ENCODE peak calls at places on chromosomes 16 and 17, in nine cellular contexts. X is psoas muscle, O is prostate gland, A is thoracic aorta, W is GM23338, Q is upper lobe of right lung, M is kidney epithelial cell, Y is bronchial epithelial cell, G is lower leg skin. Z is an unnamed sample.

GRCh38 chr17:82600731-82601446 is 47.4 kb downstream of the WDR45B start:
- DNase-seq in X (no peak), O (no peak), A (no peak), W (no peak), Q (no peak), M (no peak), Y (no peak), G (no peak), Z (no peak)

GRCh38 chr16:23337836-23338550 is 35.9 kb downstream of the SCNN1B start:
- DNase-seq in X (no peak), O (no peak), A (no peak), W (no peak), Q (peak), M (no peak), Y (no peak), G (no peak), Z (no peak)

GRCh38 chr16:88384222-88385111 is 1.7 kb downstream of the ZNF469 start:
- DNase-seq in X (peak), O (no peak), A (no peak), W (no peak), Q (peak), M (no peak), Y (no peak), G (no peak), Z (no peak)

GRCh38 chr17:4004517-4005295 is 40.5 kb upstream of the ATP2A3 start:
- DNase-seq in X (peak), O (peak), A (no peak), W (peak), Q (peak), M (no peak), Y (peak), G (no peak), Z (no peak)

GRCh38 chr16:81493755-81494433 is 49.3 kb downstream of the CMIP start:
- DNase-seq in X (peak), O (peak), A (no peak), W (no peak), Q (no peak), M (peak), Y (peak), G (peak), Z (no peak)

GRCh38 chr16:87380875-87381274 is 2.7 kb downstream of the FBXO31 start:
- DNase-seq in X (no peak), O (no peak), A (no peak), W (no peak), Q (no peak), M (no peak), Y (no peak), G (no peak), Z (no peak)

GRCh38 chr17:36665417-36665816 is 64.0 kb downstream of the MRM1 start:
- DNase-seq in X (no peak), O (no peak), A (no peak), W (no peak), Q (no peak), M (no peak), Y (peak), G (no peak), Z (no peak)

GRCh38 chr16:24800586-24800985 is 45.2 kb upstream of the SLC5A11 start:
- DNase-seq in X (no peak), O (no peak), A (no peak), W (peak), Q (no peak), M (peak), Y (peak), G (no peak), Z (no peak)

GRCh38 chr17:42345396-42346078 is 42.7 kb downstream of the STAT3 start:
- DNase-seq in X (no peak), O (no peak), A (no peak), W (no peak), Q (peak), M (no peak), Y (no peak), G (no peak), Z (no peak)

GRCh38 chr16:87391324-87391949 is 699 bp upstream of the MAP1LC3B start:
- DNase-seq in X (peak), O (no peak), A (no peak), W (peak), Q (peak), M (no peak), Y (no peak), G (peak), Z (peak)

DNA sequence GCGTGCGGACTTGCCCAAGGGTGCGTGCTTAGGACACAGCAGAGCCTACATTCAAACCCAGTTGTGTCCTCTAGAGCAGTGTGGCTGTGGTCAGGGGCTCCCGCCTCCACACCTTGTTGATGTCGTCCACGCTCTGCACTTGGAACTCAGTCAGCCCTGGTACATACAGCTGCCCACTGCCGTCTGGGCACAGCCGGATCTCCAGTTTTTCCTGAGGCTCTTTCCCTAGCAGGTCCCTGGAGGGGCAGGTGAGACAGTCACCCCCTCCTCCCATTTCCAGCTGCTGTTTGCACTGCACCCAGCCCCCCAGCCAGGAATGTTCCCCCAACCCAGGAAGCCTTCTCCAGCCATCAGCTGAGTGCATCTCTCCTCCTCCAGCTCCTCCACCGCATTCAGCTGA is 25.7 kb downstream of the KATNB1 start:
- DNase-seq in X (peak), O (no peak), A (no peak), W (no peak), Q (no peak), M (no peak), Y (no peak), G (no peak), Z (no peak)
- H3K4me3 ChIP-seq in X (no peak), O (no peak), A (no peak), W (no peak), Q (no peak), M (no peak), Y (no peak), G (no peak), Z (no peak)

DNA sequence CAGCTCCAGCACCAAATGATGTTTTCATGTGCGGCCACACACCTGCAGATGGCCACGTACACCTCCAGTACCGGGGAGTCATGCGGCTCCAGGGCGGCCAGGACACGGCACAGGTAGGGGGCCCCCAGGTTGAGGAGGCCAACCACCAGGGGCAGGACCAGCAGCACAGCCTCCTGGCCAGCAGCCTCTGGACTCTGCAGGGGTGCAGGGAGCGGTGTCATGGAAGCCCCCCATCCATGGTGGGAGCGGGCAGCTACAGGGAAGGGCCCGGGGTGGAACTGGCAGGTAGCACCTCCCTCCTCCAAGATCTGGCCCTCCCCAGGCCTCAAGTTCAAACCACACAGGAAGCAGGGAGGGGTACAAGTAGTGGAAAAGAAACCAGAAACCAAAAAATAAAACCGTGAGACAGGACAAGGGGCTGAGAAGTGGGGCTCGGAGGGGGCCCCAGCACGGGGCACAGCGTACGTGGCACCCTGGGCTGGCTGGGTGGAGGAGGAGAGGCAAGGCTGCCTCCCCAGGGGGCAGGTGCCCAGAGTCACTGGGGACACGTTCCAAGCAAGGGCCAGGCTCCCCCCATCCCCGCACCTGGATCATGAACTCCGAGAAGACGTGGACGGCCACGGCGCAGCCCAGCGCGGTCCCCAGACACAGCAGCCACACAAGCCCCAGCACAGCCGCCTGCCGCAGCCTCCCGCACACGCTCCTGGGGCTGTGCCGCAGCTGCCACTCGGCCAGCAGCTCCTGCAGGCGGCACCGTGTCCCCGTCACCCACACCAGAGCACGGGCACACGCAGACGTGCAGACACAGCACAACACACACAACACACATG is 7.4 kb downstream of the TMC6 start:
- DNase-seq in X (no peak), O (no peak), A (no peak), W (no peak), Q (no peak), M (no peak), Y (no peak), G (no peak), Z (no peak)
- H3K4me3 ChIP-seq in X (no peak), O (no peak), A (no peak), W (no peak), Q (no peak), M (no peak), Y (no peak), G (no peak), Z (no peak)

GRCh38 chr16:55324491-55325447 is 766 bp downstream of the IRX6 start:
- DNase-seq in X (no peak), O (no peak), A (no peak), W (peak), Q (peak), M (no peak), Y (no peak), G (peak), Z (no peak)

GRCh38 chr16:55328611-55329569 is 4.9 kb downstream of the IRX6 start:
- DNase-seq in X (no peak), O (no peak), A (no peak), W (peak), Q (no peak), M (no peak), Y (no peak), G (no peak), Z (no peak)

GRCh38 chr16:55323637-55324490 is at the start of gene IRX6:
- DNase-seq in X (peak), O (no peak), A (no peak), W (peak), Q (peak), M (no peak), Y (no peak), G (peak), Z (no peak)

GRCh38 chr16:55325458-55326109 is 1.6 kb downstream of the IRX6 start:
- DNase-seq in X (no peak), O (no peak), A (no peak), W (peak), Q (no peak), M (no peak), Y (no peak), G (no peak), Z (no peak)

GRCh38 chr16:55326261-55326802 is 2.3 kb downstream of the IRX6 start:
- DNase-seq in X (no peak), O (no peak), A (no peak), W (peak), Q (no peak), M (no peak), Y (no peak), G (no peak), Z (no peak)
- H3K4me3 ChIP-seq in X (no peak), O (no peak), A (no peak), W (peak), Q (peak), M (no peak), Y (no peak), G (no peak), Z (no peak)

GRCh38 chr17:2723505-2723996 is 12.0 kb upstream of the CLUH start:
- DNase-seq in X (no peak), O (no peak), A (no peak), W (peak), Q (no peak), M (no peak), Y (no peak), G (no peak), Z (no peak)
- H3K4me3 ChIP-seq in X (peak), O (no peak), A (no peak), W (peak), Q (peak), M (no peak), Y (no peak), G (no peak), Z (no peak)

Z was measured in tibial nerve.